ENCODE peak calls at places on chromosomes 6 and 20, in ten cellular contexts. X is CD8-positive, alpha-beta T cell; E is progenitor cell of endocrine pancreas; M is osteocyte; I is NAMALWA; R is neural crest cell; Z is posterior vena cava; P is EH; Q is ecto neural progenitor cell; N is erythroblast. J is an unnamed sample.

GRCh38 chr6:139832906-139833305 is 458.5 kb upstream of the CITED2 start:
- DNase-seq in X (no peak), E (no peak), M (no peak), I (no peak), R (no peak), Z (no peak), P (no peak), Q (no peak), N (no peak), J (no peak)

GRCh38 chr6:36289281-36290018 is 19.6 kb downstream of the PNPLA1 start:
- DNase-seq in X (no peak), E (no peak), M (no peak), I (no peak), R (no peak), Z (no peak), P (no peak), Q (no peak), N (no peak), J (no peak)

GRCh38 chr20:57066126-57066900 is 200.1 kb downstream of the BMP7 start:
- DNase-seq in X (no peak), E (no peak), M (no peak), I (no peak), R (no peak), Z (no peak), P (peak), Q (no peak), N (no peak), J (no peak)

GRCh38 chr20:57869291-57869950 is 159.6 kb upstream of the PMEPA1 start:
- DNase-seq in X (no peak), E (no peak), M (peak), I (no peak), R (no peak), Z (no peak), P (no peak), Q (no peak), N (no peak), J (no peak)

GRCh38 chr20:21048841-21049273 is 57.3 kb downstream of the LINC00237 start:
- DNase-seq in X (peak), E (no peak), M (peak), I (peak), R (peak), Z (no peak), P (peak), Q (peak), N (peak), J (no peak)

GRCh38 chr6:99605074-99605726 is 1.4 kb upstream of the PRDM13 start:
- DNase-seq in X (no peak), E (no peak), M (no peak), I (no peak), R (no peak), Z (no peak), P (no peak), Q (peak), N (no peak), J (no peak)

GRCh38 chr6:38404355-38404754 is 235.4 kb downstream of the BTBD9 start:
- DNase-seq in X (no peak), E (no peak), M (no peak), I (peak), R (no peak), Z (no peak), P (no peak), Q (no peak), N (no peak), J (no peak)

GRCh38 chr20:51432875-51433274 is 109.6 kb downstream of the NFATC2 start:
- DNase-seq in X (no peak), E (no peak), M (no peak), I (no peak), R (no peak), Z (no peak), P (no peak), Q (no peak), N (no peak), J (no peak)

GRCh38 chr6:30169658-30170614 is 6.6 kb downstream of the TRIM15 start:
- DNase-seq in X (no peak), E (no peak), M (no peak), I (peak), R (no peak), Z (no peak), P (peak), Q (peak), N (peak), J (peak)

J was measured in fibroblast of the conjunctiva.